ENCODE peak calls at places on chromosomes 1 and 21, in five cellular contexts. K is 8988T, D is psoas muscle, M is glutamatergic neuron, B is aorta. Q is an unnamed sample.

GRCh38 chr21:33266784-33267135 is 593 bp downstream of the IL10RB start:
- DNase-seq in D (no peak), B (peak), M (no peak), K (no peak), Q (no peak)

GRCh38 chr1:218620956-218621355 is 275.8 kb downstream of the TGFB2 start:
- DNase-seq in D (no peak), M (no peak), K (no peak), B (no peak), Q (no peak)

GRCh38 chr1:83100133-83100532 is 898.8 kb downstream of the TTLL7 start:
- DNase-seq in K (no peak), D (no peak), M (no peak), B (no peak), Q (no peak)

GRCh38 chr1:246497331-246497915 is 9.7 kb downstream of the SMYD3 start:
- DNase-seq in D (no peak), B (no peak), K (no peak), M (no peak), Q (peak)

GRCh38 chr1:110243581-110243980 is 33.5 kb downstream of the KCNC4 start:
- DNase-seq in B (no peak), K (no peak), D (no peak), M (no peak), Q (no peak)

GRCh38 chr1:152436593-152437338 is 22.7 kb upstream of the CRNN start:
- DNase-seq in K (no peak), D (no peak), B (no peak), M (no peak), Q (no peak)

GRCh38 chr1:30267856-30268255 is 455.5 kb downstream of the MATN1 start:
- DNase-seq in B (no peak), M (no peak), D (no peak), K (no peak), Q (no peak)

GRCh38 chr1:207807395-207808321 is 55.8 kb downstream of the CD46 start:
- DNase-seq in M (no peak), D (peak), K (no peak), B (peak), Q (no peak)

GRCh38 chr1:7975212-7975865 is 13.8 kb downstream of the PARK7 start:
- DNase-seq in B (peak), D (peak), M (peak), K (peak), Q (peak)

GRCh38 chr1:204074274-204075115 is 1.6 kb downstream of the SOX13 start:
- DNase-seq in D (peak), B (peak), K (peak), M (peak), Q (peak)

GRCh38 chr1:65002508-65003315 is 36.4 kb upstream of the JAK1 start:
- DNase-seq in B (peak), K (peak), D (peak), M (peak), Q (peak)

GRCh38 chr1:7860130-7860529 is 7.3 kb upstream of the UTS2 start:
- DNase-seq in M (no peak), B (no peak), D (no peak), K (no peak), Q (no peak)

GRCh38 chr1:8955367-8955766 is 9.7 kb downstream of the CA6 start:
- DNase-seq in D (no peak), M (no peak), K (no peak), B (no peak), Q (no peak)

GRCh38 chr21:38301321-38302214 is 44.8 kb downstream of the KCNJ15 start:
- DNase-seq in K (no peak), B (no peak), D (no peak), M (no peak), Q (no peak)

GRCh38 chr1:229943148-229943714 is 123.8 kb upstream of the GALNT2 start:
- DNase-seq in M (no peak), D (no peak), B (no peak), K (no peak), Q (no peak)

GRCh38 chr1:187042538-187042937 is 213.8 kb downstream of the PLA2G4A start:
- DNase-seq in D (no peak), B (no peak), M (no peak), K (no peak), Q (no peak)

GRCh38 chr1:118247593-118247992 is 62.6 kb upstream of the SPAG17 start:
- DNase-seq in M (no peak), B (no peak), K (no peak), D (no peak), Q (peak)

GRCh38 chr1:82517586-82517985 is 716.9 kb downstream of the ADGRL2 start:
- DNase-seq in D (peak), K (no peak), B (peak), M (peak), Q (peak)

GRCh38 chr1:178628637-178629548 is 96.2 kb upstream of the RALGPS2 start:
- DNase-seq in B (no peak), D (peak), M (no peak), K (no peak), Q (no peak)

GRCh38 chr1:45375104-45376090 is 35.2 kb upstream of the MUTYH start:
- DNase-seq in K (no peak), D (no peak), B (no peak), M (no peak), Q (no peak)

GRCh38 chr1:112359961-112360767 is 35.9 kb upstream of the CTTNBP2NL start:
- DNase-seq in M (no peak), D (peak), B (peak), K (no peak), Q (no peak)

GRCh38 chr1:34918609-34919561 is 10.6 kb downstream of the DLGAP3 start:
- DNase-seq in D (peak), M (peak), B (peak), K (no peak), Q (no peak)

GRCh38 chr1:227730630-227731151 is 4.4 kb downstream of the JMJD4 start:
- DNase-seq in K (no peak), D (no peak), B (no peak), M (no peak), Q (no peak)

GRCh38 chr1:170318141-170318540 is 172.4 kb downstream of the NTMT2 start:
- DNase-seq in K (no peak), B (no peak), D (no peak), M (no peak), Q (no peak)

GRCh38 chr1:93699676-93700168 is 18.1 kb upstream of the BCAR3 start:
- DNase-seq in M (no peak), D (no peak), K (no peak), B (no peak), Q (no peak)

Q was measured in D341Med.